ENCODE peak calls at places on chromosomes 5 and 9, in eight cellular contexts. O is esophagus squamous epithelium, U is IMR-90, N is neural progenitor cell, V is heart right ventricle, F is tibial nerve, Z is PC-9, M is heart left ventricle. P is an unnamed sample.

GRCh38 chr5:133390416-133391155 is 221.8 kb downstream of the FSTL4 start:
- DNase-seq in U (no peak), M (no peak), F (no peak), O (no peak), N (no peak), Z (no peak), V (no peak), P (no peak)

GRCh38 chr9:78370991-78371390 is 74.1 kb downstream of the PSAT1 start:
- DNase-seq in N (no peak), Z (no peak), U (no peak), V (no peak), O (no peak), M (no peak), F (no peak), P (no peak)

GRCh38 chr5:52987711-52988329 is 1.3 kb upstream of the ITGA2 start:
- DNase-seq in U (peak; percentile 68), O (no peak), V (no peak), M (no peak), Z (peak; percentile 72), F (no peak), N (no peak), P (peak; percentile 39)

GRCh38 chr5:6754766-6755165 is 41.5 kb downstream of the TENT4A start:
- DNase-seq in F (no peak), Z (no peak), N (no peak), U (no peak), O (no peak), M (no peak), V (no peak), P (no peak)

GRCh38 chr9:135476981-135477380 is 2.6 kb upstream of the PPP1R26 start:
- DNase-seq in Z (no peak), F (no peak), V (no peak), O (no peak), N (no peak), U (no peak), M (no peak), P (peak; percentile 52)

GRCh38 chr5:120415985-120416384 is 48.1 kb upstream of the PRR16 start:
- DNase-seq in N (no peak), U (no peak), V (no peak), O (no peak), Z (no peak), F (no peak), M (no peak), P (no peak)

GRCh38 chr5:128644863-128645262 is 106.8 kb upstream of the FBN2 start:
- DNase-seq in U (peak; percentile 96), O (no peak), Z (no peak), N (no peak), F (no peak), M (no peak), V (no peak), P (no peak)

GRCh38 chr5:11334404-11334803 is 569.8 kb downstream of the CTNND2 start:
- DNase-seq in M (no peak), O (no peak), U (no peak), F (no peak), N (no peak), Z (peak; percentile 24), V (no peak), P (no peak)

GRCh38 chr5:108654042-108654441 is 93.7 kb upstream of the FER start:
- DNase-seq in F (no peak), N (no peak), O (no peak), V (no peak), Z (no peak), M (no peak), U (peak; percentile 70), P (no peak)

GRCh38 chr5:32639943-32640342 is 54.6 kb downstream of the SUB1 start:
- DNase-seq in M (no peak), U (no peak), F (no peak), N (no peak), Z (peak; percentile 46), O (no peak), V (no peak), P (no peak)

GRCh38 chr9:114047717-114048116 is 30.4 kb downstream of the AMBP start:
- DNase-seq in Z (no peak), V (no peak), N (peak; percentile 49), O (no peak), U (no peak), M (no peak), F (no peak), P (no peak)

GRCh38 chr5:50646591-50646990 is 19.8 kb upstream of the PARP8 start:
- DNase-seq in M (no peak), V (no peak), N (no peak), O (no peak), F (no peak), Z (no peak), U (no peak), P (no peak)

GRCh38 chr9:130785940-130786500 is 49.0 kb upstream of the ABL1 start:
- DNase-seq in M (no peak), Z (no peak), U (no peak), F (no peak), O (no peak), V (no peak), N (no peak), P (no peak)

GRCh38 chr5:115418788-115419187 is 122.3 kb upstream of the CCDC112 start:
- DNase-seq in Z (no peak), V (no peak), N (no peak), M (no peak), F (no peak), O (no peak), U (no peak), P (no peak)

GRCh38 chr5:11780641-11781345 is 123.5 kb downstream of the CTNND2 start:
- DNase-seq in F (no peak), V (no peak), U (no peak), Z (no peak), M (no peak), N (no peak), O (no peak), P (no peak)

GRCh38 chr5:3835817-3836216 is 240.2 kb downstream of the IRX1 start:
- DNase-seq in Z (no peak), O (no peak), U (no peak), N (no peak), F (no peak), V (no peak), M (no peak), P (no peak)

GRCh38 chr5:138844812-138845513 is 30.2 kb downstream of the LRRTM2 start:
- DNase-seq in Z (no peak), N (no peak), O (no peak), F (no peak), U (peak; percentile 88), M (no peak), V (no peak), P (no peak)

GRCh38 chr9:116701940-116702642 is 15.0 kb downstream of the TRIM32 start:
- DNase-seq in M (no peak), N (no peak), Z (no peak), V (no peak), F (no peak), U (no peak), O (no peak), P (no peak)

GRCh38 chr9:133901184-133901835 is 90.8 kb downstream of the VAV2 start:
- DNase-seq in M (no peak), O (no peak), N (no peak), U (no peak), F (no peak), Z (no peak), V (no peak), P (no peak)

GRCh38 chr9:135606885-135607259 is 32.5 kb downstream of the GLT6D1 start:
- DNase-seq in U (no peak), O (no peak), F (no peak), V (no peak), Z (no peak), M (no peak), N (no peak), P (peak; percentile 26)

DNA sequence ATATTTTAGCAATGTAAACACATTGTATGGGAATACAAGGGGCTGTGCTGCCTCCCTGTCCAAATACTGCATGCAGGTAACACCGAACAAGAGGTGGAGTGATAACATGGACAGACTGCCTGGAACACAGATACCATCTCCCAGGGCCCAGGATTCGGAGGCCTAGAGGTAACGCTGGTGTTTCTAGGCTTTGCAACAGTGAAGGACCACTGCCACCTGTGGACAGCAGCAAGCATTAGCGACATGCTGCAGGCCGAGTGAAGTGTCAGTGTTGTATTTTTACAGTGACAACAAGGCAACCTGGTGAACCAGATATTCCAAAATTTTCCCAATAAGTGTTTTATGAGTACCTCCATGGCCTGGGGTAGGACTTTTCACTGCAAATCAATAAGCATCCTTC is 379.2 kb downstream of the DMRT2 start:
- DNase-seq in V (peak; percentile 10), U (no peak), M (no peak), Z (no peak), N (no peak), O (no peak), F (no peak), P (no peak)
- TF ChIP-seq CTCF in V (no peak), U (no peak), M (peak; percentile 35), Z (no peak), N (no peak), O (no peak), F (no peak), P (no peak)

DNA sequence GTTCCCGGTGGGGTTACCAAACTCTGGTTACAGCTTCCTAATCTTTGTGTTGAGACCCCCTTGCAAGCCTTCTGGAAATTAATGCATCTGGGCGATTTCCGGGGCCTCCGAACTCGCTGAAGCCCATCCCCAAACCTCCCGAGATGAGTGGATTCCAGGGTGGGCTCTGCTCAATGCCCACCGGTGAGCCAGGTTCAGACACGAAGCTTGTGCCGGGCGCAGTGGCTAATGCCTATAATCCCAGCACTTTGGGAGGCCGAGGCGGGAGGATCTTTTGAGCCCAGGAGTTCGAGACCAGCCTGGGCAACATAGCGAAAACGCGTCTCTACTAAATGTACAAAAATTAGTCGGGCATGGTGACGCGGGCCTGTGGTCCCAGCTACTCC is 371 bp upstream of the HACD4 start:
- DNase-seq in Z (no peak), F (no peak), N (no peak), V (peak; percentile 7), M (no peak), U (no peak), O (no peak), P (no peak)
- H3K4me3 ChIP-seq in Z (peak overlapping the region; percentile 52), F (peak overlapping the region; percentile 48), N (peak overlapping the region; percentile 57), V (peak overlapping the region; percentile 55), M (peak overlapping the region; percentile 46), U (peak overlapping the region; percentile 33), O (peak overlapping the region; percentile 46), P (peak overlapping the region; percentile 5)

GRCh38 chr9:125049212-125049611 is 94.1 kb downstream of the SCAI start:
- DNase-seq in Z (no peak), M (no peak), O (no peak), V (no peak), N (peak; percentile 49), U (peak; percentile 15), F (no peak), P (no peak)
- H3K27ac ChIP-seq in Z (no peak overlapping the region), M (no peak overlapping the region), O (no peak overlapping the region), V (no peak overlapping the region), N (no peak overlapping the region), U (no peak overlapping the region), F (no peak overlapping the region), P (no peak overlapping the region)

DNA sequence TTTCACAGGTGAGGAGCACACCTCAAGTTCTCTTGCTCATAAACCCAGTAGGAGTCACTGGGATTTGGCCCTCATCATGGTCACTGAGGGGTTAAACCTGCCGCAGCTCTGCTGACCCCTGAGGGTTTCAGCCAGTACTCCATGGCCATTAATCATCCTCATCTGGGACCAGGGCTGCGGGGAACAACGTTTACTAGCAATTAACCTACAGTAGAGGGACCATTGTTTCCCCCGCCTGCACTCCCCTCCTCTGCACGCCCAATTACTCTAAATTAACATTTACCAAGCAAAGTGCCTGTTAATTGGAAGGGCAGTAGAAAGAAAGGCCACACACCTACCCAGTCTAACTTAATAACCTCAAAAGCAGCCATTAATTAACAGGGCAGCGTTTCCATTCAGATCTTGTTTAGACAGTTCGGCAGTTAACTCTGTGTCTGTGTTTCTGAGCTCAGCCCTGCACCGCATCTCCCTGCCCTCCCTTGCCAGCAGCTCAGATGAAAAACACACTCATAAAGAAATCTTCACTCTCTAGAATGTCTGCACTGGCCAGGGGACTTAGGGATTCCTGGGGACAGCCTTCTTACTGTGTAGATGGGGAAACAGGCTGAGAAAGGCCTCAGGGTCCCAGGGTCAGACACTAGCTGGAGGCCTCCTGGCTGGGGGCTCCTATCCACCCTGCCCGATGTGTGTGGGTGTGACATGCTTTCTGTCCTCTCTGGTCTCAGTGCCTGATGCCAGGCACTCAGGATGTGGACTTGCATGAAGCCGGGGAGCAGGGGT is 51.6 kb downstream of the ALG2 start:
- DNase-seq in O (no peak), V (no peak), N (peak; percentile 87), M (no peak), U (no peak), Z (no peak), F (no peak), P (no peak)
- TF ChIP-seq CTCF in O (no peak), V (no peak), N (peak; percentile 54), M (no peak), U (no peak), Z (no peak), F (no peak), P (no peak)

P was measured in lung.